ENCODE peak calls at places on chromosomes 13 and 19, in six cellular contexts. Y, K, F, D, S and H are unnamed samples.

GRCh38 chr19:44992336-44993163 is 8.7 kb upstream of the RELB start:
- DNase-seq in Y (no peak), K (no peak), F (no peak), D (no peak), S (no peak), H (no peak)

GRCh38 chr19:5108123-5108613 is 139.3 kb downstream of the KDM4B start:
- DNase-seq in Y (no peak), K (no peak), F (no peak), D (no peak), S (no peak), H (no peak)

GRCh38 chr13:47598340-47598911 is 402.6 kb downstream of the SUCLA2 start:
- DNase-seq in Y (no peak), K (no peak), F (no peak), D (peak; percentile 53), S (peak; percentile 27), H (no peak)

GRCh38 chr19:38251564-38252051 is 4.6 kb downstream of the PPP1R14A start:
- DNase-seq in Y (no peak), K (peak; percentile 63), F (peak; percentile 20), D (no peak), S (peak; percentile 64), H (no peak)

GRCh38 chr19:32817252-32817912 is 52.2 kb downstream of the SLC7A9 start:
- DNase-seq in Y (no peak), K (no peak), F (no peak), D (no peak), S (peak; percentile 99), H (no peak)

GRCh38 chr19:53812335-53812734 is 11.8 kb downstream of the NLRP12 start:
- DNase-seq in Y (no peak), K (no peak), F (no peak), D (peak; percentile 15), S (no peak), H (no peak)

GRCh38 chr19:5292453-5292842 is 48.2 kb downstream of the PTPRS start:
- DNase-seq in Y (no peak), K (no peak), F (no peak), D (peak; percentile 88), S (no peak), H (no peak)

GRCh38 chr19:17889609-17890214 is 18.0 kb downstream of the SLC5A5 start:
- DNase-seq in Y (no peak), K (no peak), F (peak; percentile 53), D (peak; percentile 57), S (no peak), H (peak; percentile 2)

GRCh38 chr13:111099292-111099691 is 15.8 kb upstream of the ARHGEF7 start:
- DNase-seq in Y (no peak), K (no peak), F (no peak), D (no peak), S (no peak), H (no peak)

GRCh38 chr19:33705860-33706259 is 84.1 kb downstream of the CHST8 start:
- DNase-seq in Y (no peak), K (no peak), F (no peak), D (no peak), S (no peak), H (no peak)

GRCh38 chr13:46964789-46965527 is 68.1 kb upstream of the HTR2A start:
- DNase-seq in Y (no peak), K (no peak), F (peak; percentile 26), D (no peak), S (peak; percentile 84), H (no peak)

GRCh38 chr19:51417107-51417806 is at the start of gene SIGLEC10:
- DNase-seq in Y (peak; percentile 14), K (no peak), F (no peak), D (peak; percentile 93), S (no peak), H (no peak)

GRCh38 chr19:17725422-17726078 is 6.3 kb downstream of the MAP1S start:
- DNase-seq in Y (no peak), K (no peak), F (no peak), D (no peak), S (no peak), H (no peak)

GRCh38 chr19:2290441-2291184 is 8.6 kb upstream of the PEAK3 start:
- DNase-seq in Y (no peak), K (no peak), F (no peak), D (no peak), S (peak; percentile 80), H (no peak)

GRCh38 chr19:13937479-13938360 is 497 bp downstream of the PODNL1 start:
- DNase-seq in Y (no peak), K (no peak), F (no peak), D (no peak), S (no peak), H (no peak)

GRCh38 chr13:43529796-43530195 is 257.0 kb downstream of the ENOX1 start:
- DNase-seq in Y (no peak), K (no peak), F (no peak), D (no peak), S (peak; percentile 77), H (peak; percentile 2)

GRCh38 chr13:69292789-69293425 is 814.7 kb upstream of the ATXN8OS start:
- DNase-seq in Y (no peak), K (no peak), F (no peak), D (peak; percentile 53), S (no peak), H (no peak)

GRCh38 chr19:37342753-37343152 is 28.1 kb upstream of the ZNF527 start:
- DNase-seq in Y (no peak), K (no peak), F (no peak), D (no peak), S (no peak), H (no peak)

GRCh38 chr19:16258440-16258903 is 60.8 kb downstream of the AP1M1 start:
- DNase-seq in Y (no peak), K (peak; percentile 45), F (peak; percentile 14), D (peak; percentile 81), S (no peak), H (no peak)

GRCh38 chr19:13718733-13719132 is 45.6 kb upstream of the MRI1 start:
- DNase-seq in Y (no peak), K (peak; percentile 80), F (peak; percentile 28), D (peak; percentile 94), S (peak; percentile 92), H (no peak)

GRCh38 chr19:16889429-16889882 is 657 bp downstream of the F2RL3 start:
- DNase-seq in Y (no peak), K (no peak), F (no peak), D (peak; percentile 46), S (no peak), H (no peak)

GRCh38 chr19:11496391-11497163 is 9.1 kb downstream of the ZNF653 start:
- DNase-seq in Y (peak; percentile 53), K (no peak), F (peak; percentile 84), D (peak; percentile 97), S (peak; percentile 80), H (no peak)

GRCh38 chr19:46225558-46226004 is 4.0 kb upstream of the IGFL1 start:
- DNase-seq in Y (no peak), K (no peak), F (no peak), D (peak; percentile 70), S (no peak), H (no peak)

GRCh38 chr19:42613666-42614065 is 18.9 kb upstream of the CEACAM8 start:
- DNase-seq in Y (no peak), K (no peak), F (no peak), D (no peak), S (no peak), H (no peak)

GRCh38 chr19:10228925-10229324 is 2.2 kb downstream of the S1PR2 start:
- DNase-seq in Y (no peak), K (no peak), F (peak; percentile 35), D (peak; percentile 87), S (peak; percentile 64), H (no peak)

GRCh38 chr19:20162821-20163220 is 4.2 kb upstream of the ZNF486 start:
- DNase-seq in Y (no peak), K (no peak), F (no peak), D (peak; percentile 23), S (no peak), H (no peak)

GRCh38 chr19:8486661-8487136 is 15.7 kb downstream of the PRAM1 start:
- DNase-seq in Y (no peak), K (no peak), F (no peak), D (no peak), S (no peak), H (no peak)

GRCh38 chr13:52644108-52644507 is 1.9 kb downstream of the HNRNPA1L2 start:
- DNase-seq in Y (no peak), K (no peak), F (no peak), D (no peak), S (peak; percentile 57), H (no peak)

GRCh38 chr19:40783711-40784110 is 5.7 kb downstream of the RAB4B start:
- DNase-seq in Y (no peak), K (no peak), F (no peak), D (no peak), S (no peak), H (no peak)

GRCh38 chr19:41205995-41206394 is 13.0 kb downstream of the CYP2S1 start:
- DNase-seq in Y (no peak), K (no peak), F (no peak), D (no peak), S (no peak), H (no peak)

GRCh38 chr19:8494158-8494557 is 8.3 kb downstream of the PRAM1 start:
- DNase-seq in Y (no peak), K (no peak), F (no peak), D (no peak), S (no peak), H (no peak)

GRCh38 chr13:52809310-52809769 is 39.1 kb downstream of the PCDH8 start:
- DNase-seq in Y (peak; percentile 9), K (peak; percentile 71), F (peak; percentile 68), D (peak; percentile 97), S (peak; percentile 92), H (peak; percentile 39)

GRCh38 chr13:93227280-93227905 is 786 bp downstream of the GPC6 start:
- DNase-seq in Y (no peak), K (peak; percentile 13), F (peak; percentile 33), D (no peak), S (peak; percentile 65), H (peak; percentile 10)

GRCh38 chr13:36377822-36378480 is 31.8 kb upstream of the SPART start:
- DNase-seq in Y (no peak), K (no peak), F (no peak), D (no peak), S (no peak), H (no peak)

GRCh38 chr13:27927444-27928352 is 7.9 kb downstream of the PDX1 start:
- DNase-seq in Y (no peak), K (no peak), F (no peak), D (no peak), S (peak; percentile 43), H (no peak)

GRCh38 chr13:113123226-113124150 is 889 bp downstream of the F10 start:
- DNase-seq in Y (no peak), K (no peak), F (no peak), D (peak; percentile 3), S (peak; percentile 2), H (no peak)

GRCh38 chr13:29707876-29708543 is 112.5 kb upstream of the SLC7A1 start:
- DNase-seq in Y (peak; percentile 30), K (no peak), F (peak; percentile 45), D (peak; percentile 47), S (peak; percentile 76), H (no peak)

GRCh38 chr19:40754611-40755247 is 3.7 kb downstream of the SNRPA start:
- DNase-seq in Y (peak; percentile 49), K (peak; percentile 49), F (no peak), D (no peak), S (no peak), H (no peak)

GRCh38 chr13:41306271-41307150 is 4.6 kb upstream of the NAA16 start:
- DNase-seq in Y (no peak), K (no peak), F (peak; percentile 2), D (no peak), S (no peak), H (no peak)